ENCODE peak calls at places on chromosomes 12 and 14, in ten cellular contexts. W, F, V, D, S, R, C, E, I and G are unnamed samples. For H3K4me1, the result is how much of the 10 kb centered on the place peaks cover.

GRCh38 chr14:94113490-94113889 is 3.0 kb downstream of the IFI27 start:
- DNase-seq in V (no peak), F (peak), E (peak), S (peak), W (peak), C (no peak), R (peak), D (peak), I (peak), G (peak)

GRCh38 chr14:105486974-105487448 is 325 bp downstream of the CRIP1 start:
- DNase-seq in C (no peak), D (peak), E (no peak), V (peak), I (no peak), R (no peak), F (no peak), S (peak), W (peak), G (no peak)

GRCh38 chr14:88974991-88975835 is 150.8 kb downstream of the TTC8 start:
- DNase-seq in I (no peak), F (no peak), E (no peak), D (no peak), S (no peak), V (no peak), C (no peak), R (peak), W (no peak), G (no peak)

GRCh38 chr12:12684375-12685106 is 11.4 kb downstream of the GPR19 start:
- DNase-seq in C (no peak), F (peak), V (no peak), S (peak), R (peak), W (no peak), I (peak), E (peak), D (peak), G (peak)

GRCh38 chr12:64824500-64825142 is at the start of gene TBC1D30:
- DNase-seq in S (peak), V (no peak), C (peak), E (peak), D (peak), F (peak), W (no peak), I (peak), R (peak), G (no peak)

GRCh38 chr12:45349911-45350310 is 134.0 kb downstream of the ANO6 start:
- DNase-seq in R (peak), I (no peak), C (no peak), V (no peak), E (no peak), W (no peak), S (no peak), D (no peak), F (no peak), G (no peak)

GRCh38 chr14:89388853-89389252 is 28.2 kb downstream of the FOXN3 start:
- DNase-seq in V (no peak), C (no peak), I (no peak), D (no peak), E (peak), S (no peak), W (no peak), F (no peak), R (no peak), G (no peak)

GRCh38 chr12:88242939-88243338 is 100.8 kb downstream of the TMTC3 start:
- DNase-seq in R (no peak), E (no peak), F (no peak), D (no peak), V (no peak), W (no peak), C (no peak), S (no peak), I (no peak), G (no peak)

GRCh38 chr14:77130386-77130785 is 11.2 kb downstream of the ZDHHC22 start:
- DNase-seq in V (no peak), F (no peak), W (no peak), S (no peak), D (no peak), I (no peak), E (no peak), R (no peak), C (no peak), G (no peak)

GRCh38 chr12:114476159-114476558 is 70.2 kb upstream of the TBX5 start:
- DNase-seq in W (no peak), C (no peak), V (no peak), D (no peak), I (peak), R (peak), S (no peak), E (peak), F (no peak), G (no peak)

GRCh38 chr12:13817131-13817530 is 164.3 kb downstream of the GRIN2B start:
- DNase-seq in C (no peak), S (no peak), D (no peak), W (no peak), R (no peak), F (peak), E (peak), I (no peak), V (no peak), G (peak)

DNA sequence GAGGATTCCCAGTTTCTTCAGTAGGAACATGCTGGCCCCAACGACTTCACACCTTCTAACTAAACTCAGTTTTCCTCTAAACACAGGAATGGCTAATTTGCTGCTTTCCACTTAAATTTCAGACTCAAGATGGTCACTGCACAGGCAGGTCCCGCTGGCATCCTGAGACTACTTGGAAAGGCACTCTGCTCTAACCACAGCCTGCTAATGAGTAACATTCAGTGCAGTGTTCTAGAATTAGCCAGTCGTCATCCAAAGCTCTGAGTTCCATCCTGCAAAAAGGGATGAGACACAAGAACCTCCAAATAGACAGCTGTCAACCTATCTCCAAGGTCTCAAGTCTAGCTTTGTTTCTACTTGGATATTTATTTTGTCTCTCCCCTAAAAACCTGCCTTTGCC is 6.0 kb downstream of the CCDC92 start:
- DNase-seq in C (no peak), S (no peak), R (no peak), V (no peak), D (no peak), I (peak), W (no peak), E (peak), F (no peak), G (no peak)
- H3K4me1 ChIP-seq in C (under half), S (under half), R (under half), V (under half), D (under half), I (under half), W (under half), E (under half), F (under half), G (under half)

GRCh38 chr14:73850940-73851339 is 691 bp upstream of the PTGR2 start:
- DNase-seq in I (peak), C (no peak), D (no peak), R (no peak), E (peak), F (no peak), S (no peak), V (no peak), W (no peak), G (no peak)

GRCh38 chr14:73846944-73847343 is 4.7 kb upstream of the PTGR2 start:
- DNase-seq in S (no peak), C (no peak), W (no peak), R (no peak), I (no peak), F (no peak), V (no peak), D (no peak), E (no peak), G (no peak)

GRCh38 chr14:73851567-73852382 is at the start of gene PTGR2:
- DNase-seq in R (peak), I (peak), C (peak), F (peak), D (peak), S (peak), E (peak), V (peak), W (peak), G (peak)
- TF ChIP-seq CTCF in R (peak), I (no peak), C (no peak), F (no peak), D (no peak), S (peak), E (no peak), V (no peak), W (peak), G (no peak)

GRCh38 chr12:27610380-27610779 is 85.9 kb upstream of the REP15 start:
- DNase-seq in R (peak), D (no peak), I (peak), S (no peak), C (no peak), F (no peak), W (no peak), E (peak), V (no peak), G (no peak)
- H3K4me1 ChIP-seq in R (under half), D (half or more), I (under half), S (under half), C (under half), F (under half), W (half or more), E (under half), V (under half), G (under half)

DNA sequence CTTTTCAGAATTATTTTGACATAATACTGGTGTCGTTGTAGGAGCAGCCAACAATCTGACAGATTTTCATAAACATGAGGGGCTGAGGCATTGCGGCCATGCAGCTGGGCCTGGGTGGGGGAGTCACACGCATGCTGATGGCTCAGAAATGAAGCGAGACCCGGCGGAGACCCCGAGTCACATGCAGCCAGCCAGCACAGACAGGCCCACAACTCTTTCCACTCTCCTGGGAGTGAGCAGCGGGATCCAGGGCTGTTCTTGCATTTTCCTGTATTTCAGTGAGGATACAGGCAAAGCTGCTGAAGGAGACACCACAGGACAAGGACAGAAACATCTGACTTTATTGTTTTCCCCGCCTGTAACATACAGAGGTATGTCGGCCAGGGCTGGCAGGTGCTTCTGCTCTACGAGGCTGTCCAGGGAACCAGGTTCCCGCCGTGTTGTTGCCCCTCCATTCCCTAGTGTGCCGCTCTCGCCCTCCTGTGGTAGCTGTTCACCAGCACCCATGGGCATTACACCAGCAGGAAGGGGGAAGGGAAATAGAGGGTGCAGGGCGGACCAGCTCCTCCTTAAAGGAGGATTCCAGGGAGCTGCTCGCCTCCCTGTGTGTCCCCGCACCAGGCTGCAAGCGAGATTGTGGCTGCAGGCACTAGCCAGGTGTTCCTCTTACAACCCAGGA is 30.5 kb downstream of the FZD10 start:
- DNase-seq in V (no peak), C (no peak), D (no peak), R (no peak), W (no peak), I (no peak), S (no peak), E (no peak), F (no peak), G (no peak)
- TF ChIP-seq CTCF in V (no peak), C (no peak), D (no peak), R (no peak), W (no peak), I (no peak), S (no peak), E (no peak), F (no peak), G (no peak)

DNA sequence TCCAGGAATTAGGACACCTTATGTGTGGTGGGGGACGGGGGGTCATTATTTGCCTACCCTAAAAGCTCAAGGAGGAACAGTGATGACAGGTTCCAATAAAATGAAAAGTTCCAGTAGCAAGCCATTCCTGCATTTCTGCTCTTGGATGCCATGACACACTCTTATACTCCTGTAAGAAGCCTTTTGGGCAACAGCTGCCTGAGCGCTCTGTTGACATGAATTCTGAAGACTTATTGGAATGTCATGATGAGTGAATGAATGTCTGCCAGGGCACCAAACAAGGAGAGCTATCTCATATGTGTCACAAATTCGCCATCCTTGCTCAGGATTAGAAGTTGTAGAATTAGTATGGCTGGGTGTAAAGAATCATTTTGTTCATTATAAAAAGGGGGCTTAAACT is 36.3 kb downstream of the PTGER2 start:
- DNase-seq in I (no peak), S (no peak), D (no peak), R (no peak), C (no peak), E (no peak), V (no peak), F (no peak), W (no peak), G (no peak)
- H3K4me1 ChIP-seq in I (under half), S (under half), D (under half), R (under half), C (under half), E (under half), V (under half), F (under half), W (under half), G (under half)

GRCh38 chr14:97177016-97177415 is 379.8 kb downstream of the VRK1 start:
- DNase-seq in E (no peak), R (peak), F (no peak), I (peak), V (peak), D (no peak), W (no peak), C (no peak), S (peak), G (no peak)
- TF ChIP-seq CTCF in E (no peak), R (no peak), F (no peak), I (no peak), V (peak), D (no peak), W (peak), C (no peak), S (peak), G (no peak)